ENCODE peak calls at places on chromosome 9, in four cellular contexts. S is fibroblast of mammary gland, O is DND-41, X is stomach. R is an unnamed sample.

GRCh38 chr9:131578778-131579504 is 33.6 kb downstream of the PRRT1B start:
- DNase-seq in S (no peak), O (no peak), X (no peak), R (no peak)

GRCh38 chr9:99040911-99041582 is 63.9 kb upstream of the TGFBR1 start:
- DNase-seq in S (peak; percentile 79), O (no peak), X (no peak), R (peak; percentile 67)

GRCh38 chr9:117860849-117861248 is 156.6 kb downstream of the TLR4 start:
- DNase-seq in S (no peak), O (no peak), X (no peak), R (no peak)

GRCh38 chr9:83472221-83472665 is 66.0 kb downstream of the FRMD3 start:
- DNase-seq in S (peak; percentile 91), O (no peak), X (peak; percentile 30), R (peak; percentile 45)

GRCh38 chr9:85444243-85444642 is 297.5 kb downstream of the AGTPBP1 start:
- DNase-seq in S (no peak), O (no peak), X (no peak), R (no peak)

GRCh38 chr9:137697193-137697592 is 78.4 kb downstream of the EHMT1 start:
- DNase-seq in S (no peak), O (no peak), X (no peak), R (no peak)

GRCh38 chr9:91119679-91120078 is 242.0 kb downstream of the AUH start:
- DNase-seq in S (peak; percentile 77), O (no peak), X (no peak), R (no peak)

GRCh38 chr9:134324359-134325095 is 1.7 kb upstream of the RXRA start:
- DNase-seq in S (peak; percentile 75), O (no peak), X (no peak), R (no peak)

GRCh38 chr9:78595200-78595945 is 298.4 kb downstream of the PSAT1 start:
- DNase-seq in S (no peak), O (no peak), X (no peak), R (no peak)

GRCh38 chr9:91777437-91777836 is 172.6 kb downstream of the ROR2 start:
- DNase-seq in S (peak; percentile 88), O (no peak), X (no peak), R (no peak)

GRCh38 chr9:69861011-69861410 is 40.4 kb downstream of the CFAP95 start:
- DNase-seq in S (no peak), O (no peak), X (no peak), R (no peak)

GRCh38 chr9:98970532-98971041 is 26.9 kb downstream of the COL15A1 start:
- DNase-seq in S (no peak), O (no peak), X (no peak), R (no peak)

GRCh38 chr9:76297721-76298239 is 96.4 kb downstream of the RFK start:
- DNase-seq in S (peak; percentile 66), O (no peak), X (no peak), R (peak; percentile 44)

GRCh38 chr9:129320575-129321311 is 142.7 kb upstream of the IER5L start:
- DNase-seq in S (peak; percentile 78), O (peak; percentile 66), X (peak; percentile 79), R (peak; percentile 24)
- TF ChIP-seq CTCF in S (peak; percentile 6), O (peak; percentile 38), X (no peak), R (no peak)

DNA sequence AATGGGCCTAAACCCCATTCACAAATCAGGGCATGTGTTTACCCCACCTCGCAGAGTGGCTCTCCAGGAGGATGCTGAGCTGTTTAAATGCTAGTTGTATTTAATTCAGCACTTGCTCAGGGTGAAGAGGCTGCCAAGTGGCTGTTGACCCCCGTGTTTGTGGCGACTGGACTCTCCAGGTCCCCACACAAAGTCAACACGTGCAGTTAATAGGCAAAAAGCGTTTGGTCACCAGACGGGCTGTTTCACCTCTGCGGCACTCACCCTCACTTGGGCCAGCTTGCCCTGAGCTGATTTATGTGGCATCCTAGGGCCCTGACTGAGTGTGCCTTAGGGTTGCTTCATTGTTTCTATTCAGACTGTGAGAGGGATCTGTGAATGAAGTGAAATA is 152.3 kb downstream of the GAS1 start:
- DNase-seq in S (peak; percentile 35), O (no peak), X (no peak), R (no peak)
- H3K4me3 ChIP-seq in S (no peak overlapping the region), O (no peak overlapping the region), X (no peak overlapping the region), R (no peak overlapping the region)

GRCh38 chr9:112166176-112167140 is 8.6 kb downstream of the SUSD1 start:
- DNase-seq in S (peak; percentile 42), O (no peak), X (no peak), R (no peak)
- TF ChIP-seq CTCF in S (peak; percentile 24), O (no peak), X (no peak), R (no peak)

GRCh38 chr9:106869028-106869427 is 6.1 kb downstream of the ZNF462 start:
- DNase-seq in S (peak; percentile 72), O (no peak), X (no peak), R (no peak)

GRCh38 chr9:106868096-106868495 is 5.1 kb downstream of the ZNF462 start:
- DNase-seq in S (no peak), O (no peak), X (no peak), R (no peak)

GRCh38 chr9:106864533-106865143 is 1.7 kb downstream of the ZNF462 start:
- DNase-seq in S (peak; percentile 52), O (no peak), X (no peak), R (no peak)

GRCh38 chr9:106868565-106868964 is 5.6 kb downstream of the ZNF462 start:
- DNase-seq in S (peak; percentile 64), O (no peak), X (no peak), R (no peak)

DNA sequence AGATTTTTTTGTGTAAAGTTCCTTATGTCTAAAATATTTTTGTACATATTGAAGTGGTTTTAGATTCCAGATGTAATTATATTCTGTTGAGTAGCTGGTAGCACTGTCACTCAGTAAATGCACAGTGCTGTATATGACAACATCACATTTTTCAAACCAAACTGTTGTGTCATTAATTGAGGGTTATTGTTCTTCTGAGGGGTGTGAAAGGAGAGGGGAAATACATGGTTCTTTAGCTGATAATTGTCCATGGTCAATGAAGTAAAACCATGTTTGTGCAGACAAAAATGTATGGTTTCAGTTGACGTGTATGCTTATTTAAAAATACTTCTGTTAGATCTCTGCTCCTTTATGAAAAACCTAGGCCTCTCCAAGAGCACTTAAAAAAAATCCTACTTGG is 3.3 kb downstream of the ZNF462 start:
- DNase-seq in S (no peak), O (no peak), X (no peak), R (no peak)
- H3K4me3 ChIP-seq in S (no peak overlapping the region), O (no peak overlapping the region), X (no peak overlapping the region), R (no peak overlapping the region)

DNA sequence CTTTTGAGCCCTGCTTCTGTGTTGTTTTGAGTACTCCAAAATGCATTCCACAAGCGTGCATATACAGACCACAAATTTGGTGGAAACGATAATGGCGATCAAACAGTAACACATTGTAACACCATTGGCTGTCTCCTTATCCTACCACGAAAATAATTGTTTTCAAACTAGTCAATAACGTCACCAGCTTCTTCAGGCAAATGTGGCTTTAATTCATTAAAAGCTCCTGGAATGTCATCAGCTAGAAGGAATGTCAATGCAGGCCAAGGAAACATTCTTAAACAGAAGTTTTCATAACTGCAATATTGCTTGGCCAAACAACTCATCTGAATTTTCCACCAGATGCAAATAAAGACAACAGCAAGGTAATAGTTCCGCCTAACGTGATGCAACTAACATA is 71.6 kb upstream of the XPA start:
- DNase-seq in S (peak; percentile 50), O (no peak), X (no peak), R (no peak)
- TF ChIP-seq CTCF in S (no peak), O (no peak), X (no peak), R (no peak)

DNA sequence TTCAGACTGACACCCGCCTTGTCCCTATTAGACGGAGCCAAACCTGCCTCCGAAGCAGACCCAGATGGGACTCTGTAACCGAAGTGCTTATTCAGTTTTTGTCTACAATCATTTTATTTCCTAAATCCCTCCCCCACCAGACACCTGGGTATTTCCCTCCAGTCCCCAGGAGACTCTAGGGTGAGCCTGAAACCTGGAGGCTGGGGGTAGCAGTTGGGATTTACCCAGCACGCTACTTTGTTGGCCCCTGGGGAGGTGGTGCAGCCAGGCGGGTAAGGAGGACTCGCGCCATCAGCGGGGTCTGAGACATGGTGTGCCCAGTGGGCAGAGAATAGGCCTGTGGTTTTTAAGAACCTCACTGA is 1.3 kb upstream of the LHX2 start:
- DNase-seq in S (no peak), O (no peak), X (no peak), R (no peak)
- H3K4me3 ChIP-seq in S (no peak overlapping the region), O (no peak overlapping the region), X (no peak overlapping the region), R (no peak overlapping the region)

R was measured in HL-60.